ENCODE peak calls at places on chromosomes 3 and 15, in six cellular contexts. J, F, Y, I, O and A are unnamed samples.

GRCh38 chr3:179606534-179607085 is 2.0 kb downstream of the NDUFB5 start:
- DNase-seq in I (peak), F (no peak), Y (no peak), O (no peak), J (no peak), A (no peak)

GRCh38 chr3:139312959-139313358 is 30.9 kb upstream of the MRPS22 start:
- DNase-seq in I (peak), O (no peak), F (no peak), Y (peak), J (no peak), A (no peak)

GRCh38 chr3:65577875-65578274 is 460.8 kb downstream of the MAGI1 start:
- DNase-seq in Y (no peak), O (no peak), F (no peak), J (no peak), I (no peak), A (no peak)

GRCh38 chr3:139286241-139286640 is 57.6 kb upstream of the MRPS22 start:
- DNase-seq in F (no peak), Y (no peak), O (no peak), I (no peak), J (no peak), A (no peak)

GRCh38 chr3:43632269-43632733 is 10.5 kb upstream of the ANO10 start:
- DNase-seq in F (no peak), J (no peak), O (no peak), I (no peak), Y (peak), A (peak)

GRCh38 chr3:3699816-3700633 is 99.2 kb upstream of the LRRN1 start:
- DNase-seq in F (peak), J (no peak), Y (no peak), O (no peak), I (no peak), A (no peak)

GRCh38 chr15:48345516-48345915 is 14.3 kb downstream of the DUT start:
- DNase-seq in I (no peak), Y (no peak), J (no peak), O (no peak), F (no peak), A (no peak)

GRCh38 chr3:120348065-120348980 is 831 bp downstream of the LRRC58 start:
- DNase-seq in Y (peak), O (no peak), I (peak), F (no peak), J (no peak), A (peak)

GRCh38 chr3:147651107-147651506 is 241.9 kb downstream of the ZIC1 start:
- DNase-seq in J (no peak), F (no peak), Y (no peak), I (no peak), O (no peak), A (no peak)

GRCh38 chr15:75348034-75348562 is 1.3 kb downstream of the NEIL1 start:
- DNase-seq in O (no peak), I (no peak), F (no peak), Y (peak), J (no peak), A (no peak)

GRCh38 chr3:50345586-50345985 is at the start of gene ZMYND10:
- DNase-seq in J (no peak), F (peak), O (peak), Y (peak), I (no peak), A (peak)

GRCh38 chr15:52678036-52678467 is 1.1 kb downstream of the ATOSA start:
- DNase-seq in J (peak), O (peak), F (peak), I (peak), Y (peak), A (peak)

GRCh38 chr15:40845511-40846284 is 1.9 kb downstream of the SPINT1 start:
- DNase-seq in F (peak), Y (no peak), J (no peak), O (peak), I (no peak), A (no peak)

GRCh38 chr3:45497963-45498362 is 96.6 kb upstream of the LIMD1 start:
- DNase-seq in J (no peak), Y (no peak), F (no peak), O (no peak), I (no peak), A (no peak)

GRCh38 chr3:4119119-4119518 is 184.1 kb upstream of the SETMAR start:
- DNase-seq in Y (no peak), I (no peak), F (no peak), J (no peak), O (no peak), A (no peak)

GRCh38 chr15:41585140-41586047 is 26.4 kb downstream of the TYRO3 start:
- DNase-seq in I (peak), F (peak), J (no peak), O (peak), Y (no peak), A (peak)

GRCh38 chr3:183108002-183108449 is 8.7 kb upstream of the MCCC1 start:
- DNase-seq in F (no peak), O (no peak), Y (no peak), J (no peak), I (peak), A (no peak)

GRCh38 chr3:15345051-15345607 is 12.7 kb upstream of the SH3BP5 start:
- DNase-seq in Y (no peak), O (no peak), J (no peak), I (no peak), F (peak), A (no peak)

GRCh38 chr3:128794067-128794768 is 68.2 kb downstream of the RAB7A start:
- DNase-seq in F (no peak), O (no peak), Y (peak), I (peak), J (no peak), A (peak)

GRCh38 chr3:69386535-69387385 is 872 bp upstream of the FRMD4B start:
- DNase-seq in F (no peak), O (no peak), Y (no peak), J (no peak), I (no peak), A (no peak)

GRCh38 chr3:55494976-55495375 is 7.9 kb upstream of the WNT5A start:
- DNase-seq in Y (no peak), I (no peak), O (no peak), J (no peak), F (no peak), A (no peak)

GRCh38 chr3:132164469-132165092 is 129.8 kb upstream of the CPNE4 start:
- DNase-seq in Y (no peak), J (no peak), O (no peak), I (no peak), F (peak), A (no peak)

GRCh38 chr15:42508263-42508690 is 12.8 kb downstream of the SNAP23 start:
- DNase-seq in J (no peak), F (no peak), I (no peak), Y (no peak), O (no peak), A (peak)

GRCh38 chr3:188911033-188911850 is 260.5 kb upstream of the TPRG1 start:
- DNase-seq in I (no peak), J (no peak), F (no peak), Y (no peak), O (no peak), A (no peak)

GRCh38 chr3:12287727-12288465 is 974 bp upstream of the PPARG start:
- DNase-seq in J (no peak), O (peak), I (peak), Y (no peak), F (peak), A (no peak)

GRCh38 chr15:33031324-33031736 is 163.2 kb downstream of the FMN1 start:
- DNase-seq in I (no peak), O (no peak), J (no peak), F (peak), Y (no peak), A (no peak)

GRCh38 chr3:131350506-131350905 is 31.1 kb upstream of the NUDT16 start:
- DNase-seq in F (no peak), Y (no peak), O (no peak), I (no peak), J (no peak), A (no peak)

GRCh38 chr3:129490273-129490675 is 38.2 kb upstream of the RHO start:
- DNase-seq in J (peak), Y (peak), I (peak), F (peak), O (peak), A (peak)

GRCh38 chr3:101925564-101925963 is 76.2 kb downstream of the NFKBIZ start:
- DNase-seq in J (no peak), I (no peak), Y (no peak), O (no peak), F (no peak), A (no peak)

GRCh38 chr15:66387176-66388056 is 704 bp downstream of the MAP2K1 start:
- DNase-seq in O (peak), Y (peak), F (peak), J (peak), I (peak), A (peak)
- TF ChIP-seq POLR2A in O (no peak), Y (no peak), F (no peak), J (no peak), I (no peak), A (no peak)

GRCh38 chr3:99777210-99777549 is 40.5 kb upstream of the CMSS1 start:
- DNase-seq in F (no peak), Y (no peak), O (no peak), J (no peak), I (no peak), A (no peak)
- TF ChIP-seq POLR2A in F (no peak), Y (no peak), O (no peak), J (no peak), I (no peak), A (no peak)

DNA sequence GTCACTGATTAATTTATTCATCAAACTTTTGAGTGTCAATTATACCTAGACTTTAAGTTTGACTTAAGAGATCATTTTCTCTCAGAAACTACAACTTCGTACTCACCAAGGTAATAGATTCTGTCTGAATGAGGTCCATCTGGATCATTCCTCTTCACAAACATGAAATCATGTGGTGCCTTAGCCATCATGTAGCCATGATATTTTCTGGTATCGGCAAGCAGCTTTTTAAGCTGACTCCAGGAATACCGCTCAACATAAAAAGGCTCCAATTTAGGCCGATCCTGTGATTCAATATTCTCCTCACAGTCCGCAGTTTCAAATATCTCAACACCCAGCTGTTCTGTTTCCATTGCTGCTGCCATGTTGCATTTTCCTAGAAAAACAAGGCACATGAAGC is 5.3 kb downstream of the DPP8 start:
- DNase-seq in O (no peak), Y (no peak), J (no peak), F (no peak), I (no peak), A (no peak)
- TF ChIP-seq POLR2A in O (no peak), Y (no peak), J (no peak), F (no peak), I (no peak), A (no peak)

DNA sequence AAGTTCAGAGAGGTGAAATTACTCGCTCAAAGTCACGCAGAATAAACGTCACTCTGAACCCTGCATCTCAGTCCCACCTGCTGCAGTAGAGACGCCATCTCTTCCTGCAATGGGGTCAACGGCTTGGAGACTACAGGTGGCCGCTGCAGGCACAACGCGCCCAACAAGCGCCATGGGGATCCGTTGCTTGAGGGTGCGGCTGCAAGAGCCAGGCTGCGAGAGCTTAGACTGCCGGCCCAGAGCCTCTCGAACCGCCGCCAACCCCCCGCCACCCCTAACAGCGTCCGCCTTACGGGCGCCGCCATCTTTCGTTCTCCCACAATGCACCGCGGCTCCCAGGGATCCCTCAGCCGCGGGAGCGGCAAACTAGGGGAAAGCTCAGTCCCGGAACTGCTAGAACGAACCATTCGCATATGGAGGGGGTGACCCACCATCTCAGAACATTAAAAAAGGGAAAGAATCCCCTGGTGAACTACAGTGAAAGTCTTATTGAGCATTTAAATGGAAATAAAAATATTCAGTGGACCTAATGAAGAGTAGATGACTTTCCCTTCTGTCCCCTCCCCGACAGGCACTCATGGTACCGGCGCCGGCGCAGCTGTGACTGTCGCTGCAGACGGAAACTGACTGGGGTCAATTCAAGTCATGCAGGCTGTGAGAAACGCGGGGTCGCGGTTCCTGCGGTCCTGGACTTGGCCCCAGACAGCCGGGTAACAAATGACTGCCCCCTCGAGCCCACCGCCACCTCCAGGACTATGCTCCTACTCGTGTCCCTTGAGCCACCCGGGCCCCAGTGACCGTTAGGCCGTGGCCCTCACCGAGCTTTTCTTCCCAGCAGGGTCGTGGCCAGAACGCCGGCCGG is at the start of the genes MRPL46 and MRPS11:
- DNase-seq in I (peak), O (peak), F (peak), J (peak), Y (peak), A (peak)
- TF ChIP-seq POLR2A in I (peak), O (no peak), F (peak), J (no peak), Y (peak), A (peak)